ENCODE peak calls at places on chromosomes 11 and 22, in four cellular contexts. T, Y, R and N are unnamed samples.

GRCh38 chr11:77589521-77590193 is at the start of gene AQP11:
- DNase-seq in T (peak; percentile 63), Y (peak; percentile 42), R (peak; percentile 79), N (peak; percentile 51)

GRCh38 chr11:128421577-128421976 is 165.8 kb downstream of the ETS1 start:
- DNase-seq in T (no peak), Y (no peak), R (no peak), N (no peak)

GRCh38 chr11:44016129-44016528 is 31.7 kb upstream of the ACCSL start:
- DNase-seq in R (peak; percentile 75), Y (no peak), T (no peak), N (peak; percentile 86)

GRCh38 chr11:17601206-17602075 is 54.4 kb downstream of the OTOG start:
- DNase-seq in T (no peak), R (no peak), Y (no peak), N (no peak)

GRCh38 chr22:39634530-39635399 is 64.2 kb downstream of the CACNA1I start:
- DNase-seq in Y (no peak), R (no peak), T (peak; percentile 21), N (peak; percentile 68)

GRCh38 chr11:62217191-62217748 is 8.8 kb downstream of the SCGB2A1 start:
- DNase-seq in Y (no peak), R (no peak), T (no peak), N (no peak)

GRCh38 chr11:121459413-121460041 is 6.8 kb upstream of the SORL1-AS1 start:
- DNase-seq in R (no peak), Y (peak; percentile 60), T (no peak), N (no peak)

GRCh38 chr11:69498614-69499175 is 17.2 kb downstream of the LINC01488 start:
- DNase-seq in T (no peak), Y (no peak), R (no peak), N (no peak)

GRCh38 chr11:128291835-128292234 is 295.5 kb downstream of the ETS1 start:
- DNase-seq in Y (peak; percentile 67), R (no peak), T (no peak), N (no peak)

GRCh38 chr22:45502215-45503070 is at the start of gene FBLN1:
- DNase-seq in R (peak; percentile 84), T (no peak), Y (no peak), N (no peak)

GRCh38 chr11:64790205-64791095 is 12.1 kb upstream of the SF1 start:
- DNase-seq in Y (no peak), T (no peak), R (no peak), N (no peak)

GRCh38 chr11:65899356-65900124 is 648 bp downstream of the FOSL1 start:
- DNase-seq in R (peak; percentile 50), T (peak; percentile 78), Y (no peak), N (no peak)

GRCh38 chr22:44091021-44091721 is 67.1 kb downstream of the PARVB start:
- DNase-seq in T (peak; percentile 17), Y (no peak), R (no peak), N (no peak)

GRCh38 chr22:24086310-24086709 is 75.2 kb downstream of the CABIN1 start:
- DNase-seq in T (no peak), Y (no peak), R (peak; percentile 7), N (no peak)

GRCh38 chr11:10413268-10413667 is 41.8 kb upstream of the AMPD3 start:
- DNase-seq in Y (peak; percentile 33), R (no peak), T (no peak), N (no peak)

GRCh38 chr11:10633261-10633660 is 60.3 kb downstream of the IRAG1 start:
- DNase-seq in R (no peak), Y (no peak), T (no peak), N (no peak)

GRCh38 chr22:49827853-49828598 is at the start of gene BRD1:
- DNase-seq in Y (peak; percentile 52), R (peak; percentile 56), T (peak; percentile 58), N (no peak)

GRCh38 chr11:94731921-94732601 is 36.1 kb upstream of the AMOTL1 start:
- DNase-seq in Y (no peak), R (peak; percentile 34), T (no peak), N (peak; percentile 73)

GRCh38 chr22:23218867-23219251 is 38.5 kb downstream of the BCR start:
- DNase-seq in Y (no peak), T (no peak), R (no peak), N (no peak)

GRCh38 chr11:783581-784015 is 6.3 kb downstream of the CEND1 start:
- DNase-seq in Y (no peak), R (peak; percentile 79), T (no peak), N (peak; percentile 84)

GRCh38 chr22:46569055-46569847 is 31.8 kb upstream of the CELSR1 start:
- DNase-seq in T (no peak), R (no peak), Y (no peak), N (no peak)

GRCh38 chr11:78698612-78699011 is 123.9 kb upstream of the NARS2 start:
- DNase-seq in R (no peak), Y (no peak), T (no peak), N (peak; percentile 40)

GRCh38 chr11:114244995-114245394 is 51.2 kb upstream of the NNMT start:
- DNase-seq in R (no peak), Y (no peak), T (no peak), N (no peak)

GRCh38 chr22:29524440-29525191 is 28.9 kb downstream of the THOC5 start:
- DNase-seq in T (no peak), Y (peak; percentile 16), R (no peak), N (no peak)

GRCh38 chr11:121416909-121417567 is 35.1 kb upstream of the SORL1 start:
- DNase-seq in T (peak; percentile 30), Y (peak; percentile 16), R (peak; percentile 68), N (peak; percentile 90)

GRCh38 chr11:110858556-110858921 is 146.3 kb upstream of the ARHGAP20 start:
- DNase-seq in R (peak; percentile 71), Y (no peak), T (no peak), N (peak; percentile 70)

GRCh38 chr11:16861867-16862266 is 123.4 kb downstream of the C11orf58 start:
- DNase-seq in R (no peak), Y (no peak), T (no peak), N (no peak)

GRCh38 chr22:23263651-23264555 is 83.6 kb downstream of the BCR start:
- DNase-seq in Y (peak; percentile 15), R (no peak), T (no peak), N (no peak)

GRCh38 chr11:43962383-43962969 is 20.0 kb downstream of the C11orf96 start:
- DNase-seq in Y (no peak), T (no peak), R (no peak), N (no peak)

GRCh38 chr22:19974233-19974861 is 32.7 kb upstream of the TXNRD2 start:
- DNase-seq in Y (no peak), T (no peak), R (no peak), N (no peak)

GRCh38 chr22:50568626-50569025 is 5.9 kb upstream of the SYCE3 start:
- DNase-seq in R (no peak), T (no peak), Y (no peak), N (no peak)

GRCh38 chr11:129613076-129613475 is 202.6 kb upstream of the TMEM45B start:
- DNase-seq in T (no peak), R (no peak), Y (no peak), N (no peak)

GRCh38 chr11:129694538-129694937 is 121.1 kb upstream of the TMEM45B start:
- DNase-seq in T (no peak), Y (no peak), R (no peak), N (no peak)

GRCh38 chr22:37629928-37630327 is 9.5 kb upstream of the SH3BP1 start:
- DNase-seq in T (no peak), R (no peak), Y (no peak), N (no peak)

GRCh38 chr22:43996170-43996980 is 27.7 kb upstream of the PARVB start:
- DNase-seq in Y (peak; percentile 66), R (no peak), T (peak; percentile 48), N (no peak)

GRCh38 chr11:66853242-66854229 is 3.3 kb upstream of the LRFN4 start:
- DNase-seq in Y (no peak), T (no peak), R (no peak), N (no peak)